ENCODE peak calls at places on chromosomes 11 and 22, in five cellular contexts. S is K562; X is CD4-positive, CD25-positive, alpha-beta regulatory T cell; E is effector memory CD4-positive, alpha-beta T cell; A is A549. J is an unnamed sample. For H3K4me1, the result is how much of the 10 kb centered on the place peaks cover.

GRCh38 chr11:120719348-120719747 is 207.8 kb downstream of the GRIK4 start:
- DNase-seq in A (no peak), S (no peak), E (no peak), X (no peak), J (peak)

GRCh38 chr11:17745032-17745772 is 10.6 kb downstream of the KCNC1 start:
- DNase-seq in S (no peak), A (no peak), E (no peak), X (no peak), J (no peak)

GRCh38 chr11:12687740-12688139 is 13.5 kb downstream of the TEAD1 start:
- DNase-seq in X (no peak), E (no peak), A (no peak), S (peak), J (no peak)

GRCh38 chr22:31488988-31489617 is 539 bp downstream of the EIF4ENIF1 start:
- DNase-seq in S (no peak), E (no peak), X (peak), A (peak), J (peak)

GRCh38 chr11:1064167-1064566 is 10.5 kb upstream of the MUC2 start:
- DNase-seq in X (no peak), A (no peak), E (no peak), S (no peak), J (no peak)

GRCh38 chr11:124915541-124916369 is 3.3 kb upstream of the HEPN1 start:
- DNase-seq in X (no peak), E (no peak), A (no peak), S (no peak), J (no peak)

GRCh38 chr11:128552783-128553661 is 34.3 kb downstream of the ETS1 start:
- DNase-seq in A (no peak), X (peak), S (no peak), E (no peak), J (peak)

GRCh38 chr11:129766858-129767604 is 48.6 kb upstream of the TMEM45B start:
- DNase-seq in A (peak), E (no peak), S (no peak), X (no peak), J (peak)

GRCh38 chr22:43174941-43175531 is 11.9 kb downstream of the TTLL12 start:
- DNase-seq in S (no peak), X (no peak), E (no peak), A (no peak), J (no peak)

GRCh38 chr11:19091366-19091765 is 25.6 kb upstream of the ZDHHC13 start:
- DNase-seq in X (no peak), S (no peak), E (no peak), A (no peak), J (no peak)

GRCh38 chr22:36892292-36892691 is 21.1 kb upstream of the CSF2RB start:
- DNase-seq in A (no peak), S (no peak), E (no peak), X (no peak), J (peak)

GRCh38 chr22:17726561-17727243 is 47.6 kb downstream of the BID start:
- DNase-seq in S (no peak), X (no peak), E (no peak), A (no peak), J (no peak)

GRCh38 chr11:113906515-113906914 is 1.9 kb downstream of the HTR3B start:
- DNase-seq in S (no peak), X (no peak), A (no peak), E (no peak), J (no peak)

GRCh38 chr22:32964411-32965057 is 93.6 kb downstream of the SYN3 start:
- DNase-seq in A (no peak), E (no peak), S (no peak), X (no peak), J (no peak)

GRCh38 chr22:48284671-48285070 is 1522.2 kb downstream of the TBC1D22A start:
- DNase-seq in A (no peak), E (no peak), X (no peak), S (no peak), J (no peak)

DNA sequence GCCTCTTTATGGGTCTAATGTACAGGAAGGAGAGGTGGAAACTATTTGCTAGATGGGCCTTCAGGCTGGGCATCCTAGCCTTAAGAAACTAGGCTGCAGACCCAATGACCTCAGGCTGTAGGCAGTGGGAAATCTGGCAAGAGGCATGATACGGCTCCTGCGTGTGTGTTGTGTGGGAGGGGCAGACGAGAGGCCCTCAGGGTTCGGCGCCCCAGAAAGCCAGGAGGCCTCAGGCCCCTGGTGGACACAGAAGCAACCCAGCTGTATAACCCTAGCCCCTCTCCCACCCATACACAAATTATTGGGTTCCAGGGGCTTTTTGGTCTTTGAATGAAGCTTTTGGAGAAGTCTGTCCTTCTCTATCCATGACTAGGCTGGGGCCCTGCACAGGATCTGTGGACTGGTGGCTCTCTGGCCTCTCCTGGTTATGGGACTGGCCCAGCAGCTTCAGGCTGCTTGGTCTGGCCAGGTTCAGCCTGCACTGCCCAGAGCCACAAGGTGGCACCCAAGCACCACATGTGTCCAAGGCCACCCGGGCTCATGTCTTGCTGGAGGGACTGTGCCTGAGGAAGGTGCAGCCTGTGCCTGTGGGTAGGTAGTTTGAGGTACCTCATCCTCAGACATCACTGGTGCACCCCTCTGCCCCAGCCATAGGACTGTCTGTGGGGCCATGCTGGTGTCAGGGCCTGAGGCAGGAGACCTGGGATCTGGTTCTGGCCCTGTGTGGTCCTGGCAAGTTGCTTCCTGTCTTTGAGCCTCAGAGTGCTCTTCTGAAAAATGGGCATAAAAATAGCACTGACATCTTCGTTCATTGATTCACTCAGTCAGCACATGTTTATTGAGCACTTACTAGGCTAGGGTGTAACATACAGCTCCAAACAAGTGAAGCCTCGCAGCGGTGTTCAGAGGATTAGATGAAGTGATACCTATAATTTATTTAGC is 87.5 kb downstream of the RRM1 start:
- DNase-seq in S (peak), X (no peak), E (no peak), A (peak), J (peak)
- H3K4me1 ChIP-seq in S (under half), X (under half), E (under half), A (under half), J (under half)

DNA sequence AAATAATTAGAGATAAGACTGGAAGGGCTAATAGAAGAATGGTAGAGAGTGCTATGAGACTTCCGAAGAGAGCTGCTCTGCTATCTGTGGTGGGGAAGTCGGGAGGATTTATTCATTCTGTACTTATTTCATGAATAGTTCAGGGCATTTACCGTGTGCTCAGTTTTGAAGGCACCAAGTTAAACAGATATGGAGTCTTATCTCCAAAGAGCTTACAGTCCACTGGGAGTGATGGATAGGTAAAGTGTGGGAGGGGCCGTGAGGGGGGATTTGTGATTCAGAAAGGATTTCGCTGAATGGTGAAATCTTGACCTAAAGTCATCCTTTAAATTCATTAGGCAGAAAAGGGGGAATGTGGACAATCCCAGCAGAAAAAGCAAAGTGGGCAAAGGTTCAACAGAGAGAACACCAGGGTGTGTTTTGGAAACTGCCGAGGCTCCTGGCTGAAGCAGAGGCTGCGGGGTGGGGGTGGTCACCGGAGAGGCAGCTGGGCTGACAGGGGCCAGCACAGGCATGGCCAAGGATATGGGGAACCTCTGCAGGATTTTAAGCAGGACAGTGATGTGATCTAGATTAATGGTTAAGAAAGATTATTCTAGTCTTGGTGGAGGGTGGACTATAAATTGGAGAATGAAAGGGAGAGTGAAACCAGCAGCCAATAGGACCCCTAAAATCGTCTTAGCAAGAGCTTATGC is 91.2 kb downstream of the UBASH3B start:
- DNase-seq in S (no peak), A (no peak), X (no peak), E (no peak), J (no peak)
- H3K4me1 ChIP-seq in S (under half), A (under half), X (half or more), E (half or more), J (under half)

GRCh38 chr11:77153276-77154185 is 25.5 kb downstream of the MYO7A start:
- DNase-seq in A (no peak), E (no peak), S (no peak), X (no peak), J (no peak)

GRCh38 chr11:77149716-77150392 is 21.8 kb downstream of the MYO7A start:
- DNase-seq in E (no peak), A (no peak), S (no peak), X (no peak), J (no peak)

GRCh38 chr11:77150836-77151235 is 22.8 kb downstream of the MYO7A start:
- DNase-seq in E (no peak), X (no peak), A (no peak), S (no peak), J (no peak)

GRCh38 chr11:77152846-77153245 is 24.8 kb downstream of the MYO7A start:
- DNase-seq in E (no peak), A (no peak), X (no peak), S (no peak), J (peak)

DNA sequence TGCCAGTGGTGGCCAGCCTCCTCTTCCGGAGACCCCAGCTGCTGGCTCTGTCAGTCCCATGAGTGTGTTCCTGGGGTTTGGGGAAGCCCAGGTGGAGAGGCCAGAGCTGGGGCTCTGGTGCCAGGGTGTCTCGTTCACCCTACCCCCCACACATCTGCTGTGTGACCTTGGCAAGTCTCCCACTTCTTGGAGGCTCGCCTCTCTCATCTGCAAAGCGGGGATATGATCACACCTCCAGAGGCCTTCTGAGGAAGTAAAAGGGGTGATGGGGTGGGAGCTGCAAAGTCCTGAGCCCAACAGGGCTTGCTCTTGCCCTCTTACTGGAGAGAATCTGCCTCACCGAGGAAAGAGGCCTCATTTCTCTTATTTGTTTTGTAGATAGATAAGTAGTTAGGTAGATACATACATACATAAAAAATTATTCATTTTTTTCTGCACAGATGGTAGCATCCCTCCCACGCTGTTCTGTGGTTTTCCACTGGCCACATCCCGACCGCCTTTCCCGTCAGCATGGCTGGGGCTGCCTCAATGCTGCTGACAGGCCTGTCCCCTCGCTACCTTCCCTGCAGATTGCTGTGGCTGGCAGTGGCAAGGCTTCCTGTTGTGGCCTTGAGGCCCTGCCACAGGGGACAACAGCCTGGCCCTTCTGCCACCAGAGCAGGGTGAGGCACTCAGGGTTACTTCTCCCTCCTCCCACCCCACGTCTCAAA is 23.9 kb downstream of the MYO7A start:
- DNase-seq in X (peak), E (peak), S (no peak), A (no peak), J (no peak)
- H3K4me1 ChIP-seq in X (under half), E (under half), S (under half), A (under half), J (under half)

GRCh38 chr11:95911369-95911759 is 12.5 kb downstream of the MTMR2 start:
- DNase-seq in E (no peak), A (no peak), X (no peak), S (no peak), J (no peak)

GRCh38 chr11:95912902-95913560 is 10.9 kb downstream of the MTMR2 start:
- DNase-seq in A (no peak), E (no peak), X (no peak), S (no peak), J (no peak)

GRCh38 chr11:95910638-95911368 is 13.1 kb downstream of the MTMR2 start:
- DNase-seq in A (no peak), E (no peak), X (no peak), S (no peak), J (no peak)

GRCh38 chr11:95904009-95904650 is 19.8 kb downstream of the MTMR2 start:
- DNase-seq in E (no peak), A (no peak), S (no peak), X (no peak), J (no peak)

GRCh38 chr11:95908826-95909225 is 15.1 kb downstream of the MTMR2 start:
- DNase-seq in X (no peak), A (no peak), S (no peak), E (no peak), J (no peak)
- H3K4me1 ChIP-seq in X (under half), A (under half), S (under half), E (under half), J (under half)

DNA sequence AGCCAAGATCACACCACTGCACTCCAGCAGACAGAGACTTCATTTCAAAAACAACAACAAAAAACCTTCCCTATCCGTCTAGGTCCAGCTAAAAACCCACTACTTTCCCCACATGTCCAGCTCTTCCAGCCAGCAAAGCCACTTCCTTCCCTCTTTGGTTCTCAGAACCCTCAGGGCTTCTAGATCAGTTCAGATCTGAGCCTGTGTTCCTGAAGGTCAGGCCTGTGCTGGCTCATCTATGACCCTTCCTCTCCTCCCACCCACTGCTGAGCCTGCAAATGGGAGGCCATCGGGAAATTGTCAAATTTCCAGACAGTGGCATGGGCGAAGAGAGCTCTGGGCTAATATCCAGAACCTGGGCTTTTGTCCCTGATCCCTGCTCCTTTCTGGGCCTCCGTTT is 37.8 kb downstream of the SLCO2B1 start:
- DNase-seq in A (no peak), S (no peak), E (no peak), X (no peak), J (no peak)
- H3K4me1 ChIP-seq in A (under half), S (under half), E (under half), X (under half), J (under half)

DNA sequence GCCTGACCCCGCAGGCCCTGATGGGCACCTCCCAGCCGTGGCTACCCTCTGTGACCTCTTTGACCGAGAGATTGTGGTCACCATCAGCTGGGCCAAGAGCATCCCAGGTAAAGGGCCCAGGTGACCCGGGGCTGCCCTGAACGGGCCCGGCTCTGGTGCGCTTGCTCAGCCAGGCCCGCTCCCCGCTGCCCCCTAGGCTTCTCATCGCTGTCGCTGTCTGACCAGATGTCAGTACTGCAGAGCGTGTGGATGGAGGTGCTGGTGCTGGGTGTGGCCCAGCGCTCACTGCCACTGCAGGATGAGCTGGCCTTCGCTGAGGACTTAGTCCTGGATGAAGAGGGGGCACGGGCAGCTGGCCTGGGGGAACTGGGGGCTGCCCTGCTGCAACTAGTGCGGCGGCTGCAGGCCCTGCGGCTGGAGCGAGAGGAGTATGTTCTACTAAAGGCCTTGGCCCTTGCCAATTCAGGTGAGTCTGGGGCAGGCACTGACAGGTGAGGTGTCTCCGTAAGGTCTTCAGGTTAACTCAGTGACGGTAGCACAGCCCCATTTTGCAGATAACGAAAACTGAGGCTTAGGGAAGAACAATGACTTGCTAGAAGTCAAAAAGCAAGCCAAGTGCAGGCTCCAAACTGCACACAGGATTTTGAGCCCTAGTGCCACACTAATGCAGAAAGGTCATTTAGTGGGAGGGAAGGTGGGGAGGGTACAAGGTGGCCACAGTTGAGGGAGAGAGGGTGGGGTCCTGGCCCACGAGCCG is 2.4 kb downstream of the TRMT112 start:
- DNase-seq in E (no peak), A (no peak), S (no peak), X (no peak), J (no peak)
- H3K4me1 ChIP-seq in E (under half), A (under half), S (half or more), X (under half), J (under half)

GRCh38 chr22:46062971-46063631 is 86.1 kb upstream of the WNT7B start:
- DNase-seq in S (no peak), E (no peak), A (no peak), X (no peak), J (no peak)
- H3K4me1 ChIP-seq in S (under half), E (under half), A (under half), X (under half), J (under half)